ENCODE peak calls at places on chromosomes 11 and 22, in seven cellular contexts. G, D, B, F, L, Q and E are unnamed samples.
A peak's percentile ranks its signal among the peaks of the same experiment; 100 is the strongest.

GRCh38 chr22:25623310-25623734 is 58.8 kb downstream of the GRK3 start:
- DNase-seq in Q (peak; percentile 2), D (no peak), L (no peak), F (no peak), G (no peak), B (no peak), E (no peak)

GRCh38 chr11:72381584-72382090 is 52.7 kb downstream of the CLPB start:
- DNase-seq in B (no peak), G (no peak), Q (no peak), L (no peak), F (no peak), D (no peak), E (no peak)

GRCh38 chr22:43017525-43018290 is 2.8 kb upstream of the PACSIN2 start:
- DNase-seq in L (no peak), G (no peak), B (no peak), F (no peak), D (no peak), Q (no peak), E (no peak)

GRCh38 chr22:37162221-37163095 is 12.7 kb upstream of the IL2RB start:
- DNase-seq in Q (no peak), L (no peak), G (no peak), D (no peak), F (no peak), B (no peak), E (no peak)

GRCh38 chr11:47161890-47162289 is 14.8 kb downstream of the ARFGAP2 start:
- DNase-seq in G (no peak), B (no peak), Q (no peak), F (no peak), D (no peak), L (no peak), E (no peak)

GRCh38 chr11:132312616-132313210 is 942.3 kb downstream of the NTM start:
- DNase-seq in B (peak; percentile 12), Q (peak; percentile 5), L (no peak), F (no peak), G (no peak), D (no peak), E (no peak)

GRCh38 chr22:39148024-39148726 is 4.3 kb downstream of the CBX7 start:
- DNase-seq in Q (no peak), B (no peak), D (no peak), G (no peak), L (no peak), F (no peak), E (no peak)

GRCh38 chr22:28822930-28823481 is 22.6 kb upstream of the XBP1 start:
- DNase-seq in G (no peak), D (no peak), B (peak; percentile 76), Q (peak; percentile 88), F (no peak), L (no peak), E (no peak)

GRCh38 chr11:86696004-86696403 is 23.6 kb upstream of the ME3 start:
- DNase-seq in L (peak; percentile 85), Q (no peak), F (no peak), B (no peak), G (peak; percentile 27), D (no peak), E (peak; percentile 70)

GRCh38 chr22:19886605-19887250 is 32.1 kb upstream of the GNB1L start:
- DNase-seq in D (no peak), Q (peak; percentile 90), G (no peak), F (peak; percentile 12), B (peak; percentile 96), L (peak; percentile 44), E (peak; percentile 66)